ENCODE peak calls at places on chromosomes 12 and 14, in four cellular contexts. K is GF-D8, L is astrocyte of the hippocampus, R is NCI-H2029 treated with DMSO at 0.1 percent for 48 hours. X is an unnamed sample.

GRCh38 chr12:32302218-32302826 is 97.0 kb upstream of the FGD4 start:
- DNase-seq in K (peak; percentile 10), L (peak; percentile 46), R (no peak), X (peak; percentile 32)

GRCh38 chr12:33628087-33628486 is 188.5 kb upstream of the SYT10 start:
- DNase-seq in R (no peak), K (no peak), L (no peak), X (no peak)

GRCh38 chr14:24296341-24297157 is 3.0 kb downstream of the DHRS1 start:
- DNase-seq in L (peak; percentile 94), K (peak; percentile 38), R (peak; percentile 22), X (peak; percentile 76)

GRCh38 chr12:16530268-16530865 is 75.6 kb downstream of the LMO3 start:
- DNase-seq in K (no peak), R (peak; percentile 22), L (no peak), X (no peak)

GRCh38 chr14:94355191-94355794 is 32.2 kb upstream of the SERPINA6 start:
- DNase-seq in L (peak; percentile 43), R (no peak), K (peak; percentile 2), X (peak; percentile 70)

GRCh38 chr12:91142184-91142583 is 30.9 kb upstream of the LUM start:
- DNase-seq in K (no peak), R (no peak), L (no peak), X (no peak)

GRCh38 chr12:93243689-93244513 is 133.8 kb upstream of the NUDT4 start:
- DNase-seq in K (peak; percentile 88), R (peak; percentile 1), L (no peak), X (no peak)

GRCh38 chr12:115160290-115161108 is 476.5 kb upstream of the TBX3 start:
- DNase-seq in K (no peak), L (no peak), R (peak; percentile 91), X (no peak)

GRCh38 chr14:99891266-99891665 is 98.1 kb downstream of the EML1 start:
- DNase-seq in L (no peak), R (no peak), K (no peak), X (no peak)

GRCh38 chr12:3684449-3685051 is 68.4 kb downstream of the CRACR2A start:
- DNase-seq in L (no peak), K (no peak), R (no peak), X (no peak)

GRCh38 chr12:94047781-94048567 is 100.4 kb upstream of the PLXNC1 start:
- DNase-seq in K (no peak), R (no peak), L (no peak), X (peak; percentile 57)

GRCh38 chr14:105364100-105364708 is 34.1 kb upstream of the TEX22 start:
- DNase-seq in K (no peak), R (no peak), L (peak; percentile 64), X (no peak)

GRCh38 chr14:45144658-45145057 is 8.9 kb downstream of the FANCM start:
- DNase-seq in L (no peak), K (no peak), R (no peak), X (no peak)

GRCh38 chr12:22729898-22730443 is 105.0 kb downstream of the ETNK1 start:
- DNase-seq in L (peak; percentile 83), R (no peak), K (no peak), X (no peak)

X was measured in NCI-H1694.